ENCODE peak calls at places on chromosomes 6 and 20, in six cellular contexts. X is psoas muscle, E is heart right ventricle, B is neuronal stem cell, L is A673, T is H9. F is an unnamed sample. For H3K9me3, the result is how much of the 10 kb centered on the place peaks cover.

GRCh38 chr20:38063911-38064310 is 30.4 kb downstream of the RPRD1B start:
- DNase-seq in T (no peak), E (no peak), L (no peak), B (no peak), X (no peak), F (no peak)

GRCh38 chr6:138004423-138005287 is 102.6 kb downstream of the PERP start:
- DNase-seq in B (no peak), L (peak), X (no peak), E (peak), T (no peak), F (peak)

GRCh38 chr20:3766832-3767433 is 620 bp downstream of the ADISSP start:
- DNase-seq in X (no peak), B (no peak), E (peak), T (no peak), L (no peak), F (no peak)

GRCh38 chr6:22764521-22764920 is 195.2 kb downstream of the HDGFL1 start:
- DNase-seq in L (no peak), B (no peak), E (no peak), X (no peak), T (no peak), F (peak)

GRCh38 chr6:7883381-7883780 is 27.2 kb downstream of the TXNDC5 start:
- DNase-seq in T (no peak), E (no peak), L (no peak), X (no peak), B (no peak), F (no peak)

GRCh38 chr6:142811923-142812322 is 133.1 kb downstream of the HIVEP2 start:
- DNase-seq in T (no peak), E (no peak), X (no peak), B (no peak), L (no peak), F (no peak)

GRCh38 chr6:28880894-28881780 is 42.6 kb downstream of the TRIM27 start:
- DNase-seq in T (peak), L (peak), E (peak), B (peak), X (peak), F (peak)

GRCh38 chr20:15236812-15237211 is 899.4 kb upstream of the FLRT3 start:
- DNase-seq in B (peak), E (no peak), L (peak), X (no peak), T (peak), F (peak)

GRCh38 chr6:84442241-84442640 is 214.8 kb upstream of the CEP162 start:
- DNase-seq in T (no peak), L (no peak), B (no peak), X (no peak), E (no peak), F (no peak)

GRCh38 chr6:146550911-146551310 is 7.3 kb downstream of the RAB32 start:
- DNase-seq in T (no peak), L (no peak), E (no peak), B (no peak), X (no peak), F (no peak)

GRCh38 chr6:113050010-113050893 is 703.1 kb downstream of the RFPL4B start:
- DNase-seq in B (no peak), X (no peak), E (no peak), L (no peak), T (no peak), F (no peak)

GRCh38 chr6:43428112-43428570 is 800 bp downstream of the ABCC10 start:
- DNase-seq in E (no peak), L (no peak), T (no peak), X (no peak), B (no peak), F (no peak)

GRCh38 chr6:84773431-84774173 is 9.2 kb upstream of the TBX18 start:
- DNase-seq in L (peak), B (peak), X (peak), T (peak), E (peak), F (no peak)

GRCh38 chr6:148325316-148326068 is 17.1 kb upstream of the SASH1 start:
- DNase-seq in T (no peak), X (no peak), E (no peak), L (no peak), B (no peak), F (peak)

GRCh38 chr6:170265655-170266054 is 25.2 kb downstream of the DLL1 start:
- DNase-seq in T (no peak), E (peak), L (no peak), B (no peak), X (peak), F (peak)

GRCh38 chr6:138945354-138945753 is 42.7 kb downstream of the REPS1 start:
- DNase-seq in E (no peak), X (no peak), L (peak), B (no peak), T (peak), F (no peak)

GRCh38 chr6:10541591-10541990 is 20.4 kb downstream of the GCNT2 start:
- DNase-seq in X (no peak), E (no peak), B (no peak), L (no peak), T (no peak), F (no peak)

GRCh38 chr6:90123796-90124195 is 172.8 kb downstream of the BACH2 start:
- DNase-seq in E (no peak), L (no peak), X (no peak), T (no peak), B (no peak), F (no peak)

GRCh38 chr6:155635416-155635815 is 179.8 kb upstream of the NOX3 start:
- DNase-seq in B (no peak), E (no peak), T (no peak), X (no peak), L (no peak), F (no peak)

GRCh38 chr20:1376453-1377270 is 16.2 kb downstream of the FKBP1A start:
- DNase-seq in E (no peak), B (no peak), T (no peak), X (no peak), L (no peak), F (no peak)

GRCh38 chr6:27836080-27836782 is 76.0 kb downstream of the OR2B2 start:
- DNase-seq in B (no peak), L (no peak), T (no peak), E (no peak), X (no peak), F (peak)

GRCh38 chr6:139271056-139271455 is 20.7 kb downstream of the TXLNB start:
- DNase-seq in E (no peak), L (no peak), B (no peak), T (no peak), X (no peak), F (no peak)

GRCh38 chr6:5435449-5435848 is 174.1 kb downstream of the FARS2 start:
- DNase-seq in T (no peak), L (peak), B (no peak), E (no peak), X (no peak), F (no peak)

DNA sequence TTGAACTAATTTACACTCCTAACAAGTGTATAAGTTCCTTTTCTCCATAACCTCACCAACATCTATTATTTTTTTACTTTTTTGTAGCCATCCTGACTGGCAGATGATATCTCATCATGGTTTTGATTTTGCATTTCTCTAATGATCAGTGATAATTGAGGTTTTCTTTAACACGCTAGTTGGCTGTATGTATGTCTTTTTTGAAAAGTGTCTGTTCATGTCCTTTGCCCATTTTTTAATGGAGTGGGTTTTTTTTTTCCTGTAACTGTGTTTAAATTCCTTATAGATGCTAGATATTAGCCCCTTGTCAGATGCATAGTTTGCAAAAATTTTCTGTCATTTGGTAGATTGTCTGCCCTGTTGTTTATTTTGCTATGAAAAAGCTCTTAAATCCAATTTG is 39.6 kb upstream of the TRIM39 start:
- DNase-seq in E (no peak), T (no peak), X (no peak), B (no peak), L (no peak), F (no peak)
- H3K9me3 ChIP-seq in E (under half), T (half or more), X (half or more), B (under half), L (half or more), F (under half)

GRCh38 chr6:68400396-68400795 is 234.7 kb upstream of the ADGRB3 start:
- DNase-seq in L (no peak), T (peak), X (no peak), E (no peak), B (no peak), F (no peak)
- H3K9me3 ChIP-seq in L (under half), T (under half), X (under half), E (under half), B (under half), F (under half)

DNA sequence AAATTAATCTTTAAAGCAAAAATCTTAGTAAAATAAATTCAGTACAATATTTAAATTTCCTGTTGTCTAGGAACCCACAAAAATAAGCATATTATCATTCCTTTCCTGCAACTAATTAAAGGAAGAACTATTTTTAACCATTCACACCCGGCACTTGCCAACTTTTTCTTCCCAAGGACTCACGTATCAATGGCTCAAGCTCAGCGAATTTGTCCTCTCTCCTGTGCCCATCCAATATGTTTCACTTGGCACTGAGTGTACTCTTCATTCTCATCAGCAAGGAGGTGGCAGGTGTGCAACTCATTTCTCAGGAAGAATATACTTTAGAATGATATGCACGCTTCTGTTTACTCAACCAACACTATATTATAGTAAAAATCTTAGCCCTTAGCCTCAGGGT is 419.4 kb downstream of the C6orf118 start:
- DNase-seq in T (no peak), X (no peak), E (no peak), B (no peak), L (no peak), F (no peak)
- H3K9me3 ChIP-seq in T (under half), X (under half), E (under half), B (under half), L (under half), F (under half)

GRCh38 chr20:31406115-31406514 is at the start of gene DEFB121:
- DNase-seq in B (no peak), T (no peak), X (no peak), L (no peak), E (no peak), F (no peak)

DNA sequence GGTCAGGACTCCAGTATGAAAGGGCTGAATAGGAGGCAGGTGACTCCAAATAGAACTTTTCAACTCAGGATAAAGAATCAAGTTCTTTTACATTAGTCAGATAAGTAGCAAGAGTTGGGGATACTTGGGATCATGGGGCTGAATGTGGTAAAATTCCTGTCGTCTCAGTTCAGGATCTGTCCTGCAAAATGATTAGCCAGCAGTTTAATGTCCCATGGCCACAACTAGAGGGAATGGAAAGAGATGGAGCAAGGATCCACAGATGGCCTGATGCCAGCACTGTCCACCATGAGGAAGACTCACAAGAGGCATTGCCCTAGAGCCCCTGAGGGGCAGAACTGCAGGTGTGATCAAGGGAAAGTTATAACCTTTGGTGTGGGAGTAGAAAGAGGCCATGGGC is 2.1 kb downstream of the DEFB121 start:
- DNase-seq in L (no peak), B (no peak), T (no peak), E (no peak), X (no peak), F (no peak)
- H3K9me3 ChIP-seq in L (under half), B (under half), T (half or more), E (under half), X (under half), F (under half)

DNA sequence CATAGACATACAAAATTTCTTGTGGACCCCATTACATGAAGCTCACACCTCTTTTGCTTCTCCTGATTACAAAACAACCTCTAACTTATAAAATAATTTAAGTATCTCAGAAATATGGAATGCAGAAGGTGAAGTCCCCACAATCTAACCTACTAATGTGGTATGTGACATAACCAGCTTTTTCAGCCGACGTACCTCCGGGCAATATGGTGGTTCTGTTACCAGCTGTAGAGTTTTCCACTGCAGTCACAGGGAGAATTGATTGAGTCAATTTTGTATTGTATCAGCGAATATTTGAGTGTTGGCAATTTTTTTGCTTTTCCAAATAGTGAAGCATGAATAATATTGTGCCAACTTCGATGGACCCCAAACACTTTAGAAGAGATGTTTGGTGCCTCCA is 15.7 kb upstream of the SPO11 start:
- DNase-seq in E (no peak), L (no peak), X (no peak), B (no peak), T (no peak), F (no peak)
- H3K9me3 ChIP-seq in E (under half), L (under half), X (under half), B (under half), T (under half), F (under half)

GRCh38 chr6:364609-365540 is 26.7 kb upstream of the IRF4 start:
- DNase-seq in X (no peak), B (no peak), E (no peak), T (no peak), L (no peak), F (peak)
- H3K9me3 ChIP-seq in X (under half), B (under half), E (under half), T (half or more), L (under half), F (under half)

GRCh38 chr6:168704678-168705077 is 263.7 kb downstream of the SMOC2 start:
- DNase-seq in T (no peak), E (no peak), L (no peak), X (no peak), B (no peak), F (no peak)
- H3K9me3 ChIP-seq in T (under half), E (under half), L (under half), X (under half), B (under half), F (under half)

DNA sequence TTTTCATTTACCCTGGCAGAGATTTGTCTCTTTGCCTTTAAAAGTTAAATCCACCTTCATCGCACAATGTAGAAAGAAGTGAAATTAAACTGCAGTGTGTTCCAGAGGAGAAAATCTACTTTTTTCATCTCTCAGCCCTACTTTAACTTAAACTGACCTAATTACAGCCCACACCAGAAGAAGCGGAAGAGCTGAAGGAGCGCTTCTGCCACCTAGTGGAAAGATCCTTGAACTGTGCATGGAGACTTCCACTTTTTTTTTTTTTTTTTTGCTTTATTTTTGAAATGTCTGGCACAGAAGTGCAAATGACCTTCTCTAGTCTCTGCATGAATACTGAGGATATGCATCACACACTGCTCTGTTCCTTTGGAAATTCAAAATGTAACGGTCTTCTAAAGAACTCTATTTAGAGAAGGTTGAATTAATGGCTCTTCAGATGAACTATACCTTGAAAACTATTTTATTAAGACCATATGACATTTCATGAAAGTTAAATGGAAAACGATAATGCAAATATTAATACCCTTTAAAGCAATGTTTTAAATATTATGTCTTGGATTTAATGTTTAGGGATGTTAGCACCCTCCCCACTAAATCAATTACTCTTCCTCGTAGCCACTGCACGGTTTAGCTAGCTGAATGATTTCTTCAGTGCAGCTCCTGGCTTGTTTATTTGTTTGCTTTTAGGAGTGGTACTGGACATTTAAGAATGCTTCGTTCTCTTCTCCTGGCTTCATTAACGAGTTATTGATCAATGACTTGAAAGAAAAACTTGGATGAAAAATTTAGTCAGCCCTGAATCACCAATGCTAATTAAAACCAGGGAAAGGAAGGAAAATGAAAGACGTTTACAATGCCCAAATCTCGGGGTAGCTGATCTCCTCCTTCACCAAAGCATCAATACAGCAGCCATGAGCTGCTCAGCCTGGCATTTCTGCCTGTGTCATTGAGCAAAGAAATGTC is 569.6 kb upstream of the GJE1 start:
- DNase-seq in T (peak), X (peak), E (peak), B (peak), L (peak), F (peak)
- H3K9me3 ChIP-seq in T (under half), X (under half), E (under half), B (under half), L (under half), F (under half)

DNA sequence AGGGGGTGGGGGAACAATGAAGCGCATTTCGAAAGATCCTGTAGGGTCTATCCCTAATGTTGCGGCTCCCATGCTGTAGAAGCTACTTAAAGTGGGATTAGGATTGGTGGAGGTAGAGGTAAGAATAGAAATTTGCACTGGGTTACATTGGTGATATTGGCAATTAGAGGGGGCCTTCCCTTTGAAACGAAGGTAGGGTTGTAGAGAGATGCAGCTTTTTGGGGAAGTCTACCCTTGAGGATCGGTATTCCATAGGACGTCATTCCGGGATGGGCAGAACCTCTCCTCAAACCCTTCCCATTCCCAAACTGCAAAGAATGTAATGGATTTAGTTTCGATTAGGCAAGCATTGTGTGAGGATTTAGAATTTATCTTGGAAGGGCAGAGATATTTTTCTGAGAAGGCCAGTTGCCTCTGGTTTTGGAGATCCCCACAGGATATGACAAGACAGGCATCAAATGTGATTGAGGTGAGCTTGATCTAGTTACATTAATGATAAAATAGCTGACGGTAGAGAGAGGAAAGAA is 5.4 kb upstream of the ZNFX1 start:
- DNase-seq in B (no peak), E (no peak), T (no peak), L (peak), X (no peak), F (peak)
- H3K9me3 ChIP-seq in B (half or more), E (under half), T (under half), L (under half), X (under half), F (under half)